ENCODE peak calls at places on chromosome 6, in seven cellular contexts. U, L, B, Q, T, P and G are unnamed samples. For H3K9me3, the result is how much of the 10 kb centered on the place peaks cover.

GRCh38 chr6:29295181-29295585 is 6.3 kb upstream of the OR14J1 start:
- DNase-seq in U (no peak), L (no peak), B (no peak), Q (no peak), T (no peak), P (no peak), G (no peak)

GRCh38 chr6:41489284-41489851 is 56.8 kb upstream of the FOXP4 start:
- DNase-seq in U (no peak), L (no peak), B (no peak), Q (no peak), T (peak), P (no peak), G (no peak)

GRCh38 chr6:149235130-149235561 is 82.4 kb upstream of the TAB2 start:
- DNase-seq in U (no peak), L (no peak), B (peak), Q (no peak), T (peak), P (no peak), G (no peak)

GRCh38 chr6:43969158-43969981 is 157.9 kb downstream of the MRPL14 start:
- DNase-seq in U (no peak), L (no peak), B (no peak), Q (no peak), T (no peak), P (no peak), G (no peak)

GRCh38 chr6:118650500-118651281 is 700 bp downstream of the CEP85L start:
- DNase-seq in U (no peak), L (peak), B (peak), Q (peak), T (peak), P (peak), G (peak)

GRCh38 chr6:152022303-152022702 is 214.8 kb downstream of the ESR1 start:
- DNase-seq in U (no peak), L (no peak), B (no peak), Q (no peak), T (no peak), P (no peak), G (no peak)

GRCh38 chr6:90008908-90009501 is 114.7 kb downstream of the GJA10 start:
- DNase-seq in U (no peak), L (no peak), B (no peak), Q (no peak), T (peak), P (no peak), G (no peak)

GRCh38 chr6:166903027-166903426 is 53.3 kb downstream of the RNASET2 start:
- DNase-seq in U (no peak), L (no peak), B (no peak), Q (no peak), T (peak), P (no peak), G (no peak)

GRCh38 chr6:113997106-113997505 is 26.2 kb upstream of the HDAC2 start:
- DNase-seq in U (no peak), L (no peak), B (no peak), Q (no peak), T (peak), P (no peak), G (no peak)

GRCh38 chr6:168240147-168240546 is 79.4 kb downstream of the DACT2 start:
- DNase-seq in U (no peak), L (no peak), B (no peak), Q (no peak), T (no peak), P (no peak), G (no peak)
- H3K9me3 ChIP-seq in U (under half), L (under half), B (under half), Q (under half), T (under half), P (under half), G (under half)

GRCh38 chr6:372336-372911 is 19.1 kb upstream of the IRF4 start:
- DNase-seq in U (no peak), L (no peak), B (no peak), Q (no peak), T (no peak), P (no peak), G (no peak)
- H3K9me3 ChIP-seq in U (under half), L (under half), B (under half), Q (under half), T (under half), P (under half), G (under half)

GRCh38 chr6:340991-341827 is 48.9 kb downstream of the DUSP22 start:
- DNase-seq in U (no peak), L (no peak), B (no peak), Q (no peak), T (peak), P (no peak), G (no peak)
- H3K9me3 ChIP-seq in U (under half), L (under half), B (under half), Q (under half), T (under half), P (under half), G (under half)

DNA sequence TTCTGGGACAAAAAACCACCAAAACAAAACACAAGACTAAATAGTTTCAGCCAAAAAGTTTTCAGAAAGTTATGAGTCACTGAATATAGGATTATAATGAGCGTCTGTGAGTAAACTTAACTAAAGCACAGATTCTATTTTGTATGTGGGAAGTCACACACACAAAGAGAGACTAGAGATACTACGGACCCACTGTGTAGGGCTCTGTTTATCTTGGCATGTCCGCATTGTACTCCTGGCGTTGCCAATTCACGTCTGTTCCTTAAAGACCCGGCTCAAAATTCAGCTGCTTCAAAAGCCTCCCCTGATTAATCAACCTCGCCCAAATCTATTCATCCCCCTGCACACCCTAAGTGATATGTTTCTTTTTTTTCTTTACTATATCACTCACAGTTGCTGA is 26.3 kb upstream of the SMOC2 start:
- DNase-seq in U (no peak), L (no peak), B (no peak), Q (no peak), T (peak), P (peak), G (no peak)
- H3K9me3 ChIP-seq in U (under half), L (under half), B (under half), Q (under half), T (under half), P (under half), G (under half)

DNA sequence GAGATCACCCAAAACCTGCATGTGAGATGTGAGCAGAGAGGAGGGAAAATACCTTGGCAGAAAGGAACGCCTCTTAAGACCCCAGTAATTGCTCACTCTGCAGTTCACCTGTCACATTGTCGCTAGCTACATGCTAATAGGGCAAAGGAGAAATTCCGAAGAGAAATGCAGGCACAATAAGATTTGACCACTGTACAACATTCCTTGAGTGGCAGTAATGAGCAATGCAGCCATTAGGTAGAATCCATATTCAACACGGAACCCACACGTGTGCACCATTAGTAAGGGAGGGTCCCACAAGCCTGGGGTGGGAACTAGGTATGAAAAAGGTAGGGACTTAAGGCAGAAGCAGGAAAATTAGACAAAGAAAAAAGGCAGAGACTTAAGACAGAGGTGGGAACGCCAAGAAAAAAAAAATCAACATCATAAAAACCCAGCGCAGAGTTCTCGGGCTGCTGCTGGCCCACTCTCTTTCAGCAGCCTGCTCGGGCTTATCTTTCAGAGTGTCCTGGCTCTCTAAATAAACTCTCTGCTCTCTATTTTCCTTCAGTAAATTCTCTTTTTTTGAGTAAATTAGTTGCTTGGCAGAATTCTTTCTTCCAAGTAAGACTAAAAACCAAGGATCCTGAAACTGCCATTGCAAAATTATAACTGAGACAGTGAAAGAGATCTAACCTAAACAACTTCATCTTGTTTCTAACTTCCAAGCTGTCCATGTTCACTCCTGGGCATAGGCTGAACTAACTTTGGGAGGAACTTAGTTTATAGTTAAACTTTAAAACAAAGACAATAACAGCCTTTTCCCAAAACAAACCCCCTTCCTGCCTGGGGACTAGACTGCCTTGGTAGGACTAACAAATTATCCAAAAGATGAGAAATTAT is 116.5 kb downstream of the CD24 start:
- DNase-seq in U (no peak), L (no peak), B (no peak), Q (no peak), T (no peak), P (no peak), G (no peak)
- H3K9me3 ChIP-seq in U (under half), L (under half), B (under half), Q (under half), T (under half), P (under half), G (under half)

GRCh38 chr6:150751296-150751695 is 114.2 kb upstream of the MTHFD1L start:
- DNase-seq in U (no peak), L (no peak), B (no peak), Q (no peak), T (peak), P (no peak), G (no peak)

GRCh38 chr6:150755042-150755441 is 110.5 kb upstream of the MTHFD1L start:
- DNase-seq in U (no peak), L (no peak), B (no peak), Q (no peak), T (no peak), P (no peak), G (no peak)

GRCh38 chr6:150753404-150754184 is 111.9 kb upstream of the MTHFD1L start:
- DNase-seq in U (peak), L (no peak), B (no peak), Q (no peak), T (no peak), P (no peak), G (no peak)

GRCh38 chr6:150755524-150755923 is 110.0 kb upstream of the MTHFD1L start:
- DNase-seq in U (no peak), L (no peak), B (no peak), Q (no peak), T (no peak), P (peak), G (no peak)

DNA sequence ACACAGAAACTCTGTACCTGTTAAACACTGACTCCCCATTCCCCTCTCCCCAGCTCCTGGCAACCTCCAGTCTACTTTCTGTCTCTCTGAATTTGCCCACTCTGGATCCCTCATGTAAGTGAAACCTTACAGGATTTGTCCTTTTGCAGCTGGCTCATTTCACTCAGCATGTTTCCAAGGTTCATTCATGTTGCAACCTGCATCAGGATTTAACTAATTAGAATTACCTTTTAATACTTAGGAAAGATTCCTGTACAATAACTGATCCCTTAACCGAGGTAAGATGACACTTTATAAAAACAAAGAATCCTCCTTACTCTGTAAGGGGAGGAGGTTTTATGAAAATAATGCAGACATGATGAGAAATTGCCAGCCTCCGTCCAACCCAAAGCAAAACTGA is 113.1 kb upstream of the MTHFD1L start:
- DNase-seq in U (no peak), L (no peak), B (no peak), Q (no peak), T (no peak), P (no peak), G (no peak)
- H3K9me3 ChIP-seq in U (under half), L (under half), B (under half), Q (under half), T (under half), P (under half), G (under half)

GRCh38 chr6:68252632-68253031 is 382.4 kb upstream of the ADGRB3 start:
- DNase-seq in U (no peak), L (no peak), B (no peak), Q (no peak), T (no peak), P (no peak), G (no peak)

DNA sequence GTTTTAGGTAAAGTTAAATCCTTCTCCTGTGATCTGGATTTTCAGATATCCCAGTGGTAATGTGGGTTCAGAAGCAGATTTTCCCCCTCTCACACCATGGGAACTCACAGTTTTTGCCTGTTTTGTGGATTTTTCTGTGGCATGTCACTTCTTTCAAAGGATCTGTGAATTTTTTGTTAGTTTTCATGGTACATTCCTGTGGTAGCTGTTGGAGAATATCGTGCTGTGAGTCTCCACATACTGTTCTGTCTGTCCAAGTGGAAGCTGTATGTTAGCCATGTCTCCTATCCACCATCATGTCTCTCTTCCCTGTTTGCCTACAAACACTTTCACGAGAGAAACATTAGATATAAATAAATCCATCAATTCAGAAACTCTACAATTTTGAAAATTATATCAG is 378.7 kb upstream of the ADGRB3 start:
- DNase-seq in U (no peak), L (no peak), B (no peak), Q (no peak), T (peak), P (no peak), G (no peak)
- H3K9me3 ChIP-seq in U (under half), L (under half), B (under half), Q (under half), T (under half), P (under half), G (under half)

GRCh38 chr6:9830808-9831207 is 584.1 kb downstream of the TFAP2A start:
- DNase-seq in U (no peak), L (no peak), B (no peak), Q (no peak), T (peak), P (no peak), G (no peak)

GRCh38 chr6:9834233-9834632 is 580.6 kb downstream of the TFAP2A start:
- DNase-seq in U (no peak), L (no peak), B (no peak), Q (no peak), T (no peak), P (no peak), G (no peak)

GRCh38 chr6:9831783-9832182 is 583.1 kb downstream of the TFAP2A start:
- DNase-seq in U (no peak), L (no peak), B (no peak), Q (no peak), T (no peak), P (no peak), G (no peak)
- H3K9me3 ChIP-seq in U (under half), L (under half), B (under half), Q (under half), T (under half), P (under half), G (under half)